ENCODE peak calls at places on chromosomes 7 and 10, in four cellular contexts. Z is putamen, J is SK-MEL-5, A is pancreas. H is an unnamed sample.

GRCh38 chr10:23521735-23522134 is 82.9 kb downstream of the OTUD1 start:
- DNase-seq in Z (no peak), A (no peak), J (no peak), H (no peak)

GRCh38 chr7:3537210-3537875 is 236.3 kb downstream of the SDK1 start:
- DNase-seq in A (no peak), Z (no peak), J (no peak), H (no peak)

GRCh38 chr7:84647797-84648762 is 453.5 kb upstream of the SEMA3A start:
- DNase-seq in Z (no peak), J (no peak), A (no peak), H (no peak)

GRCh38 chr10:132899751-132900065 is 42.7 kb downstream of the CFAP46 start:
- DNase-seq in J (no peak), Z (no peak), A (no peak), H (no peak)

GRCh38 chr7:29442146-29442545 is 121.5 kb upstream of the PRR15 start:
- DNase-seq in A (no peak), Z (no peak), J (no peak), H (no peak)

GRCh38 chr10:97095701-97096300 is 90.0 kb downstream of the SLIT1 start:
- DNase-seq in A (no peak), Z (no peak), J (no peak), H (no peak)

GRCh38 chr10:124653811-124654651 is 90.1 kb downstream of the FAM53B start:
- DNase-seq in J (peak), Z (no peak), A (no peak), H (no peak)

GRCh38 chr10:124722812-124723783 is 21.1 kb downstream of the FAM53B start:
- DNase-seq in J (peak), Z (no peak), A (no peak), H (no peak)

GRCh38 chr10:24207781-24208611 is 942 bp upstream of the KIAA1217 start:
- DNase-seq in Z (no peak), J (peak), A (peak), H (no peak)

GRCh38 chr7:106588576-106589494 is 72.1 kb downstream of the CCDC71L start:
- DNase-seq in Z (no peak), J (peak), A (no peak), H (no peak)

GRCh38 chr7:29281782-29282541 is 87.4 kb downstream of the CHN2 start:
- DNase-seq in A (no peak), J (no peak), Z (peak), H (no peak)

H was measured in cerebellar nuclear complex.